ENCODE peak calls at places on chromosomes 7 and 10, in four cellular contexts. L, O, W and V are unnamed samples.

GRCh38 chr7:26443006-26443405 is 151.3 kb downstream of the SNX10 start:
- DNase-seq in L (no peak), O (no peak), W (no peak), V (no peak)

GRCh38 chr10:14665865-14666857 is 108.5 kb downstream of the FAM107B start:
- DNase-seq in L (no peak), O (no peak), W (no peak), V (no peak)

GRCh38 chr7:102973096-102973802 is 60.4 kb downstream of the LRRC17 start:
- DNase-seq in L (no peak), O (no peak), W (no peak), V (no peak)

GRCh38 chr7:129903935-129904334 is 48.8 kb downstream of the UBE2H start:
- DNase-seq in L (no peak), O (no peak), W (peak; percentile 52), V (no peak)

GRCh38 chr10:13993169-13993568 is 337.6 kb downstream of the FRMD4A start:
- DNase-seq in L (peak; percentile 71), O (no peak), W (no peak), V (peak; percentile 69)

GRCh38 chr10:71233491-71233892 is 21.1 kb downstream of the UNC5B start:
- DNase-seq in L (no peak), O (no peak), W (no peak), V (no peak)

GRCh38 chr7:157855452-157856213 is 518.8 kb downstream of the DNAJB6 start:
- DNase-seq in L (no peak), O (no peak), W (no peak), V (no peak)

GRCh38 chr10:17126327-17126726 is 3.3 kb downstream of the CUBN start:
- DNase-seq in L (no peak), O (no peak), W (no peak), V (no peak)

GRCh38 chr10:12501851-12502525 is 152.6 kb downstream of the CAMK1D start:
- DNase-seq in L (no peak), O (no peak), W (no peak), V (no peak)

GRCh38 chr10:5252177-5253037 is 55.8 kb downstream of the AKR1C4 start:
- DNase-seq in L (no peak), O (no peak), W (no peak), V (no peak)

GRCh38 chr10:112984756-112985155 is 34.7 kb downstream of the TCF7L2 start:
- DNase-seq in L (no peak), O (no peak), W (no peak), V (no peak)

GRCh38 chr7:129772646-129773280 is 161.2 kb downstream of the NRF1 start:
- DNase-seq in L (no peak), O (no peak), W (no peak), V (no peak)

GRCh38 chr7:28298870-28299484 is 113.3 kb upstream of the CREB5 start:
- DNase-seq in L (peak; percentile 66), O (no peak), W (peak; percentile 3), V (no peak)

GRCh38 chr7:72244826-72245398 is 167.2 kb downstream of the CALN1 start:
- DNase-seq in L (no peak), O (no peak), W (no peak), V (no peak)

GRCh38 chr10:44702531-44702930 is 208.6 kb upstream of the TMEM72 start:
- DNase-seq in L (no peak), O (no peak), W (no peak), V (no peak)

GRCh38 chr10:126586878-126587277 is 83.6 kb downstream of the C10orf90 start:
- DNase-seq in L (no peak), O (no peak), W (no peak), V (no peak)

GRCh38 chr10:1608408-1609037 is 128.8 kb downstream of the ADARB2 start:
- DNase-seq in L (no peak), O (no peak), W (no peak), V (no peak)

DNA sequence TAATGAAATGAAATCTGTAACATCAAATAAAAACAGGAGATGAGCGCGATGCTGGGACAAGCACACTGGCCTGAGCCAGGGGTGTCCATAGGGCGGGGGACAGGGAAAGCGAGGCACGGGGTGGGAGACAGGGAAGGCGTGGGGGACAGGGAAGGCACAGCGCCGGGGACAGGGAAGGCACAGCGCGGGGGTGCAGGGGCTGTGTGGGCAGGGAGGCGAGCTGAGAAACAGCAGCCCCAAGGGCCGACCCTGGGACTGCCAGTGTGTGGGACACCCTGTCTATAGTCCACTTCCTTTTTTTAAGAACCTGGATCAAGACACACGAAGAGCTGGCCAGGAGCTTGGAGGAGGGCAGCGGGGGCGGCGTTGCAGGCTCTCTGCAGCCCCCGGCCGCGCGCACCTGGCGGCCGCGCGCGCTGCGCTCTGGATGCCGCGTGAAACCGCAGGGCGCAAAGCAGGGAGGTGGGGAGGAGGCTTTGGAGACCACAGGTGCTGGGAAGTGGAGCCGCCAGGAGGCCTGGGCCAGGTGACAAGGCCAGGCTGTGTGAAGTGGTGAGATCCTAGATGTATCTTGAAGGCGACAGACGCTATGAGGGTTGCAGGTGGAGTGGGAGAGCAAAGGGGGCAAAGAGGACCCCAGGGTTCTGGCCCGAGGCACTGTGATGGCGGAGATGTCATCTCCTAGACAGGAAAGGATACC is 157.7 kb downstream of the COBL start:
- DNase-seq in L (no peak), O (no peak), W (no peak), V (no peak)
- H3K4me3 ChIP-seq in L (no peak overlapping the region), O (no peak overlapping the region), W (no peak overlapping the region), V (no peak overlapping the region)

GRCh38 chr10:84214612-84215235 is 10.6 kb downstream of the LRIT2 start:
- DNase-seq in L (no peak), O (no peak), W (peak; percentile 52), V (no peak)
- TF ChIP-seq CTCF in L (peak; percentile 46), O (peak; percentile 36), W (peak; percentile 71), V (peak; percentile 19)

DNA sequence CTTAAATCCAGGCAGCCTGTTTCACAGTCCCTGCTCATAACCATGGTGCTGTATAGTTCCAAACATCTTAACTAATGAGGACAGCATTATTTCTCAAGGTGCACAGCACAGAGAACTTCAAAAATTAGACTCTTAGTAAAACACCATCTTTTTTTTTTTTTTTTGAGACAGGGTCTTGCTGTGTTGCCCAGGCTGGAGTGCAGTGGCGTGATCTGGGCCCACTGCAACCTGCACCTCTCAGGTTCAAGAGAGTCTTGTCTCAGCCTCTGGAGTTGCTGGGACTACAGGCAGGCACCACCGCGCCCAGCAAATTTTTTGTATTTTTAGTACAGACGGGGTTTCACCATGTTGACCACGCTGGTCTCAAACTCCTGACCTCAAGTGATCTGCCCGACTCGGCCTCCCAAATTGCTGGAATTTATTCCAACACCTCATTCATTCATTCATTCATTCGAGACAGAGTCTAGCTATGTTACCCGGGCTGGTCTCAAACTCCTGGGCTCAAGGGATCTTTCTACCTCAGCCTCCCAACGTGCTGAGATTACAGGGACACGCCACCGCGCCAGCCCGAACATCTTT is 507 bp upstream of the TMEM254 start:
- DNase-seq in L (no peak), O (no peak), W (no peak), V (no peak)
- H3K4me3 ChIP-seq in L (peak overlapping the region; percentile 60), O (peak overlapping the region; percentile 68), W (no peak overlapping the region), V (peak overlapping the region; percentile 79)

GRCh38 chr7:15015545-15016314 is 113.2 kb upstream of the DGKB start:
- DNase-seq in L (peak; percentile 76), O (no peak), W (peak; percentile 35), V (peak; percentile 21)
- TF ChIP-seq CTCF in L (peak; percentile 56), O (peak; percentile 68), W (peak; percentile 78), V (peak; percentile 65)

GRCh38 chr10:122163182-122164027 is 107.7 kb upstream of the BTBD16 start:
- DNase-seq in L (no peak), O (no peak), W (no peak), V (no peak)

GRCh38 chr10:122164028-122164601 is 107.0 kb upstream of the BTBD16 start:
- DNase-seq in L (peak; percentile 39), O (no peak), W (no peak), V (no peak)

GRCh38 chr10:122164815-122165491 is 106.1 kb upstream of the BTBD16 start:
- DNase-seq in L (no peak), O (no peak), W (no peak), V (no peak)

GRCh38 chr10:122161795-122162194 is 109.3 kb upstream of the BTBD16 start:
- DNase-seq in L (no peak), O (no peak), W (no peak), V (no peak)

GRCh38 chr10:122162566-122163181 is 108.4 kb upstream of the BTBD16 start:
- DNase-seq in L (no peak), O (no peak), W (no peak), V (no peak)
- H3K4me3 ChIP-seq in L (peak overlapping the region; percentile 53), O (peak overlapping the region; percentile 37), W (no peak overlapping the region), V (no peak overlapping the region)

GRCh38 chr10:84258034-84258695 is 13.3 kb downstream of the RGR start:
- DNase-seq in L (no peak), O (no peak), W (no peak), V (no peak)

GRCh38 chr10:84254552-84255137 is 9.8 kb downstream of the RGR start:
- DNase-seq in L (no peak), O (no peak), W (no peak), V (no peak)

GRCh38 chr10:84256510-84257342 is 11.9 kb downstream of the RGR start:
- DNase-seq in L (peak; percentile 42), O (no peak), W (no peak), V (no peak)

GRCh38 chr10:84261236-84261635 is 16.4 kb downstream of the RGR start:
- DNase-seq in L (no peak), O (no peak), W (no peak), V (no peak)

DNA sequence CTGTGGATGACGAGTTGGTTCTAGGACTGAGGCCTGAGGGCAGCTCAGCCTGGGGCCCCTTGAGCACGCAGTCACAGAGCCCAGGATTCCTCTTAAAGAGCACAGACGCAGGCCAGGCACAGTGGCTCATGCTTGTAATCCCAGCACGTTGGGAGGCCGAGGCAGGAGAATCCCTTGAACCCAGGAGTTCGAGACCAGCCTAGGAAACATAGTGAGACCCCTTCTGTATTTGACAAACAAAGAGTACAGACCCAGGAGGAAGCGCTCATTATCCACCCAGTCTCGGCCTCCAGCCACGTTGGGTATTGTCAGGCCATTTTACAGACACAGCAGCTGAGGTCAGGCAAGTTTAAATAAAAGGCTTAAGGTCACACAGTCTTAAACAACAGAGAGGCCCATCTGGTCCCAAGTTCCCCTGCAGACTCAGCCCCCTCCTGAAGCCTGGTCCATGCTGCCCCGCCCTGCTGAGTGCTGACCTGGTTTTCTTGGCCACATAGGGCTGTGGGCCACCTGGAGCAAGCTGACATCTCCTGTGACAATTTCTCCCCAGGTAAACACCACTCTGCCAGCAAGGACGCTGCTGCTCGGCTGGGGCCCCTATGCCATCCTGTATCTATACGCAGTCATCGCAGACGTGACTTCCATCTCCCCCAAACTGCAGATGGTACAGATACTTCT is 12.6 kb downstream of the RGR start:
- DNase-seq in L (no peak), O (no peak), W (no peak), V (no peak)
- TF ChIP-seq CTCF in L (no peak), O (no peak), W (no peak), V (no peak)

DNA sequence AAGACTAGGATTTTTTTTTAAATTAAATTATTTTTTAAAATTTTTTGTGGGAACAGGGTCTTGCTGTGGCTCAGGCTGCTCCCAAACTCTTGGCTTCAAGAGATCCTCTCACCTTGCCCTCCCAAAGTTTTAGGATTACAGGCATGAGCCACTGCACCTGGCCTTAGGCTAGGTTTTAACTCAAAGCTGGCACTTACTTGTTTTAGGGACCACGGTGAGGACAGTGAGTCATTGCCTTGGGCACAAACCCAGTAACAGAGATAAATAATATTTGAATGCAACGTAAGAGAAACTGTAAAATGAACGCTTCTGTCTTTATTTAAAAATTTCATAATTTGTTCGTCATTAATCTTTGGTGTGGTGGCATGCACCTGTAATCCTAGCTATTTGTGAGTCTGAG is 96.6 kb downstream of the GATA3 start:
- DNase-seq in L (no peak), O (no peak), W (no peak), V (no peak)
- H3K4me3 ChIP-seq in L (no peak overlapping the region), O (no peak overlapping the region), W (no peak overlapping the region), V (no peak overlapping the region)

GRCh38 chr10:28332699-28333098 is 29.8 kb upstream of the MPP7 start:
- DNase-seq in L (no peak), O (no peak), W (peak; percentile 18), V (no peak)
- TF ChIP-seq CTCF in L (no peak), O (no peak), W (no peak), V (no peak)